ENCODE peak calls at places on chromosome 19, in six cellular contexts. One of them, this sample, is unnamed.

GRCh38 chr19:19081642-19082151 is 17.9 kb downstream of the SLC25A42 start:
- DNase-seq in spleen: no peak
- DNase-seq in thyroid gland: peak; percentile 39
- DNase-seq in suprapubic skin: no peak
- DNase-seq in esophagus muscularis mucosa: no peak
- DNase-seq in H54: no peak
- DNase-seq in this sample: no peak

GRCh38 chr19:5798244-5798643 is 6.6 kb upstream of the NRTN start:
- DNase-seq in spleen: no peak
- DNase-seq in esophagus muscularis mucosa: no peak
- DNase-seq in thyroid gland: no peak
- DNase-seq in H54: no peak
- DNase-seq in suprapubic skin: no peak
- DNase-seq in this sample: no peak

GRCh38 chr19:42628411-42629135 is 33.8 kb upstream of the CEACAM8 start:
- DNase-seq in suprapubic skin: no peak
- DNase-seq in esophagus muscularis mucosa: no peak
- DNase-seq in spleen: no peak
- DNase-seq in H54: no peak
- DNase-seq in thyroid gland: no peak
- DNase-seq in this sample: no peak

GRCh38 chr19:52584686-52585085 is 14.6 kb downstream of the ZNF701 start:
- DNase-seq in esophagus muscularis mucosa: no peak
- DNase-seq in suprapubic skin: no peak
- DNase-seq in H54: no peak
- DNase-seq in spleen: no peak
- DNase-seq in thyroid gland: peak; percentile 43
- DNase-seq in this sample: no peak

GRCh38 chr19:33957804-33958203 is 161.1 kb downstream of the KCTD15 start:
- DNase-seq in thyroid gland: no peak
- DNase-seq in spleen: no peak
- DNase-seq in esophagus muscularis mucosa: peak; percentile 82
- DNase-seq in H54: no peak
- DNase-seq in suprapubic skin: no peak
- DNase-seq in this sample: no peak

GRCh38 chr19:42421591-42422031 is 5.6 kb downstream of the LIPE start:
- DNase-seq in spleen: peak; percentile 80
- DNase-seq in esophagus muscularis mucosa: no peak
- DNase-seq in suprapubic skin: no peak
- DNase-seq in thyroid gland: no peak
- DNase-seq in H54: no peak
- DNase-seq in this sample: no peak

GRCh38 chr19:4057913-4058695 is 8.6 kb downstream of the ZBTB7A start:
- DNase-seq in spleen: peak; percentile 88
- DNase-seq in H54: peak; percentile 94
- DNase-seq in thyroid gland: peak; percentile 57
- DNase-seq in suprapubic skin: peak; percentile 95
- DNase-seq in esophagus muscularis mucosa: peak; percentile 97
- DNase-seq in this sample: peak; percentile 78

GRCh38 chr19:31803819-31804446 is 454.7 kb upstream of the TSHZ3 start:
- DNase-seq in esophagus muscularis mucosa: peak; percentile 26
- DNase-seq in thyroid gland: no peak
- DNase-seq in suprapubic skin: no peak
- DNase-seq in H54: no peak
- DNase-seq in spleen: no peak
- DNase-seq in this sample: no peak

GRCh38 chr19:33797821-33798633 is 1.4 kb downstream of the KCTD15 start:
- DNase-seq in thyroid gland: peak; percentile 79
- DNase-seq in spleen: no peak
- DNase-seq in esophagus muscularis mucosa: no peak
- DNase-seq in suprapubic skin: no peak
- DNase-seq in H54: no peak
- DNase-seq in this sample: peak; percentile 83

GRCh38 chr19:13153627-13154240 is 3.5 kb downstream of the IER2 start:
- DNase-seq in spleen: peak; percentile 92
- DNase-seq in thyroid gland: peak; percentile 33
- DNase-seq in H54: no peak
- DNase-seq in suprapubic skin: no peak
- DNase-seq in esophagus muscularis mucosa: no peak
- DNase-seq in this sample: peak; percentile 88

GRCh38 chr19:20664917-20665781 is 3.8 kb upstream of the ZNF626 start:
- DNase-seq in thyroid gland: peak; percentile 60
- DNase-seq in spleen: no peak
- DNase-seq in H54: no peak
- DNase-seq in esophagus muscularis mucosa: no peak
- DNase-seq in suprapubic skin: no peak
- DNase-seq in this sample: no peak

GRCh38 chr19:20660473-20660872 is 898 bp downstream of the ZNF626 start:
- DNase-seq in esophagus muscularis mucosa: no peak
- DNase-seq in suprapubic skin: no peak
- DNase-seq in H54: no peak
- DNase-seq in thyroid gland: no peak
- DNase-seq in spleen: no peak
- DNase-seq in this sample: no peak

GRCh38 chr19:20662421-20663105 is 1.2 kb upstream of the ZNF626 start:
- DNase-seq in H54: no peak
- DNase-seq in thyroid gland: peak; percentile 57
- DNase-seq in esophagus muscularis mucosa: no peak
- DNase-seq in spleen: no peak
- DNase-seq in suprapubic skin: no peak
- DNase-seq in this sample: no peak

GRCh38 chr19:20667281-20667680 is 5.9 kb upstream of the ZNF626 start:
- DNase-seq in thyroid gland: no peak
- DNase-seq in suprapubic skin: no peak
- DNase-seq in H54: no peak
- DNase-seq in esophagus muscularis mucosa: no peak
- DNase-seq in spleen: no peak
- DNase-seq in this sample: no peak

DNA sequence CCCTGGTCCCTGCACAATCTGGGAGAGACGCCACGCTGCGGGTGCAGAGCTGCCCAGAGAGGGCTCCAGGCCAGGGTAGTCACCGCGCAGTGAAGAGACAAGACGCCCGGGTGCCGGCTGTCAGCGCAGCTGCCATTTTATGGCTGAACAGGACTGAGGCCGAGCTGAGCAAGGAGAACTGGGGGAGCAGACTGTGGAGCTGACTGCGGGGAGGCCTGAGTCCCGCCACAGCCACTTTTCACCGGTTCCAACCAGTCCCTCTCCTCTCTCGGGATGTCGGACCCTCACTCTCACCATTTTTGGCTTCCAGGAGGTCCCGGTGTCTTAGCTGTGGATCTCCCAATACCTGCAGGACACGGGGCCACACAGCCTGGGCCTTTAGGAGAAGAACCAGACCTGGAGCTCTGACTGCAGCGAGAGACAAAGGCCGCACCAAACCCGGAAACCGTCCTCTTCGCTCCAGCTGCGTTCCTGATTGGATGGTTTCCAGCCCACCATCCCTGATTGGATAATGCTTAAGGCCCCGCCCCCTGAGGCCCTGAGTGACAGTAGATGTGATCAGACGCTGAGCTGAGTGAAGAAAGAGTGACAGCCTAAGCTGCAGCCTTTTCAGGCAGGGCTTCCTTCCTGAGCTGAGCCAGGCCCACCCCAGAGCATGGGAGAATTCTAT is at the start of gene ZNF626:
- DNase-seq in thyroid gland: peak; percentile 100
- DNase-seq in esophagus muscularis mucosa: peak; percentile 99
- DNase-seq in spleen: peak; percentile 90
- DNase-seq in H54: peak; percentile 16
- DNase-seq in suprapubic skin: peak; percentile 98
- DNase-seq in this sample: peak; percentile 33
- TF ChIP-seq POLR2A in thyroid gland: no peak
- TF ChIP-seq POLR2A in esophagus muscularis mucosa: peak; percentile 21
- TF ChIP-seq POLR2A in spleen: no peak
- TF ChIP-seq POLR2A in H54: no peak
- TF ChIP-seq POLR2A in suprapubic skin: peak; percentile 16
- TF ChIP-seq POLR2A in this sample: no peak

GRCh38 chr19:2495130-2495641 is 19.3 kb downstream of the GADD45B start:
- DNase-seq in spleen: peak; percentile 88
- DNase-seq in thyroid gland: peak; percentile 97
- DNase-seq in H54: peak; percentile 98
- DNase-seq in suprapubic skin: peak; percentile 87
- DNase-seq in esophagus muscularis mucosa: no peak
- DNase-seq in this sample: no peak

GRCh38 chr19:2494084-2494446 is 18.1 kb downstream of the GADD45B start:
- DNase-seq in spleen: no peak
- DNase-seq in H54: peak; percentile 84
- DNase-seq in esophagus muscularis mucosa: no peak
- DNase-seq in thyroid gland: no peak
- DNase-seq in suprapubic skin: no peak
- DNase-seq in this sample: no peak

GRCh38 chr19:2492870-2493269 is 16.9 kb downstream of the GADD45B start:
- DNase-seq in spleen: no peak
- DNase-seq in H54: no peak
- DNase-seq in thyroid gland: no peak
- DNase-seq in esophagus muscularis mucosa: no peak
- DNase-seq in suprapubic skin: no peak
- DNase-seq in this sample: no peak

GRCh38 chr19:2495651-2496316 is 19.9 kb downstream of the GADD45B start:
- DNase-seq in thyroid gland: peak; percentile 78
- DNase-seq in suprapubic skin: no peak
- DNase-seq in esophagus muscularis mucosa: no peak
- DNase-seq in spleen: no peak
- DNase-seq in H54: no peak
- DNase-seq in this sample: no peak

DNA sequence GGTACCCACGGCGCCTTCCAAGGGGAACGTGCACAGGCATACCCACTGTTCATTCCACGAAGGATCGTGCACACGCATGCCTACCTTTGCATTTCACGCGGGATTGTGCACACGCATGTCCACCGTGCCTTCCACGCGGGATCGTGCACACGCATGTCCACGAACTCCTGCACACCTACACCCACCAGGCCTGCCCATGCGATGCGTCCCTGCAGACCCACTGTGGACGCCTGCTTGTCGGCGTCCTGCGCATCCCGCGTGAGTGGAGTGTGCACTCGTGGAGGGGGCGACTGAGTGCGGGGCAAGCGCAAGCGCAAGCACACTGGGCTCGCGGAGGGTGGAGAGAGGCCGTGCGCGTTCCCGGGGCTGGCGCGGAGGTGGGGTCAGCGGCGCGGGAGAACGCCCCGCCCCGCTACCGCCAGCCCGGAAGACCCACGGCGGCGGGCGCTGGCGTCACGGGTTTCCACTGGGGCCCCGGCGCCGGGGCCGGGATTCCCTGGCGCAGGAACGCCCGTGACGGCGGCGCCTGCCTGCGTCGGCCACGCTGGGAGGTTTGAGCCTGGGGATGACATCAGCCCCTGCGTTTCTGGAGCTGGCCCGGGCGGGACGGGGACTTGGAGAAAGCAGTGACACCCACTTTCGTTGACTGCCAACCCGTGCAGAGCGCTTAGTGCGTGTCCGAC is 18.7 kb downstream of the GADD45B start:
- DNase-seq in esophagus muscularis mucosa: no peak
- DNase-seq in H54: no peak
- DNase-seq in suprapubic skin: peak; percentile 92
- DNase-seq in thyroid gland: peak; percentile 75
- DNase-seq in spleen: peak; percentile 88
- DNase-seq in this sample: peak; percentile 52
- TF ChIP-seq POLR2A in esophagus muscularis mucosa: no peak
- TF ChIP-seq POLR2A in H54: peak; percentile 58
- TF ChIP-seq POLR2A in suprapubic skin: no peak
- TF ChIP-seq POLR2A in thyroid gland: no peak
- TF ChIP-seq POLR2A in spleen: no peak
- TF ChIP-seq POLR2A in this sample: no peak

GRCh38 chr19:2977001-2977685 is at the start of gene TLE6:
- DNase-seq in thyroid gland: peak; percentile 99
- DNase-seq in H54: peak; percentile 100
- DNase-seq in esophagus muscularis mucosa: peak; percentile 99
- DNase-seq in spleen: peak; percentile 95
- DNase-seq in suprapubic skin: peak; percentile 99
- DNase-seq in this sample: peak; percentile 79
- TF ChIP-seq POLR2A in thyroid gland: no peak
- TF ChIP-seq POLR2A in H54: no peak
- TF ChIP-seq POLR2A in esophagus muscularis mucosa: no peak
- TF ChIP-seq POLR2A in spleen: no peak
- TF ChIP-seq POLR2A in suprapubic skin: no peak
- TF ChIP-seq POLR2A in this sample: no peak

DNA sequence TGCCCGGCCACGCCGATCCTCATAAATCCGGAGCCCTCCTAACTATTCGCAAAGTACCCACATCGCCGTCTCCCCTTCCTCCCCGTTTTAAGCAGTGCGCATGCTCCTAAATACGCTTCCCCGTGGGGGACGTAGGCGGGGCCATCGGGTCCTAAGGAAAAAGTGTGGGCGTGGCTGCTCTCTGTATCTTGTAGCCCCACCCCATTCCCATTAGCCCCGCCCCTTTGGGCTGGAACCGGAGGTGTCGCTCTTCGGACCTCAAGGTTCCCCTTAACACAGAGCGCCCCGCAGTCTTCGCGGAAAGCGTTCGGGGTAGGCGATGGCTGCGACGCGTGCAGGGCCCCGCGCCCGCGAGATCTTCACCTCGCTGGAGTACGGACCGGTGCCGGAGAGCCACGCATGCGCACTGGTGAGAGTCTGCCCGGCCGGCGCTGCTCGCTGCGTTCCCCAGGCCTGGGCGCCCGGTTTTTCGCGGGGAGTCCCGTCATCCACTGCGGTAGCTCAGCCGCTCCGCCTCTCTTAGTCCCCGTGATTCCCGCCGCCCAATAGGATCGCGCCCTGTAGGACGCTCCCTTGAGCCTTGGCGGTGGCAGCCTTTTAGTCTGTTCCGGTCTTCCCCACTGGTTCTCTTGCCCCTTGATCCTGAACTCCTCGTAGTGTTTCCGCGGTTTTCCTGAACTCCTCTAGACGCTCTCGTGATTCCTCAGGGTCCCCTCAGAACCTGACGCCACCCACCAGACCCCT is at the start of gene ALDH16A1:
- DNase-seq in suprapubic skin: peak; percentile 100
- DNase-seq in H54: peak; percentile 97
- DNase-seq in spleen: peak; percentile 100
- DNase-seq in thyroid gland: peak; percentile 97
- DNase-seq in esophagus muscularis mucosa: peak; percentile 99
- DNase-seq in this sample: peak; percentile 98
- TF ChIP-seq POLR2A in suprapubic skin: peak; percentile 79
- TF ChIP-seq POLR2A in H54: peak; percentile 69
- TF ChIP-seq POLR2A in spleen: peak; percentile 14
- TF ChIP-seq POLR2A in thyroid gland: no peak
- TF ChIP-seq POLR2A in esophagus muscularis mucosa: peak; percentile 76
- TF ChIP-seq POLR2A in this sample: peak; percentile 99

DNA sequence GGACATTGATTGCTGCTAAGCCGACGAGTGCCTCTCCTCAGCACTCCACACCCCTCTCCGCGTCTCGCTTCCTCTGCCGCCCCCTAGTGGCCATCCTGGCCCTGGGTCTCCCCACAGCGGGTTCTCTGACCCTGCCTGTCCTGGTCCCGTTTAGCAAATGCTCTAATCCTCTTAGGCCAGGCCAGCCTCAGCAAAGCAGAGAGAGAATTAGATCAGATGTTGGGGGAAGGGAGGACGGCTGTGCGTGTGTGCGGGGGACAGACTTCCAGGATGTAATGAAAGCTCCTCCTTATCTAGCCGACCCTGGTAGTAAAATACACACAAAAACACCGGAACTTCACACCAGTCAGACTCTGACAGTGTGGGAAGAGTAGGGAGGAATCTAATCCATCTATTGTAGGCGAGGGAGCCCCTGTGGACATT is 4.5 kb downstream of the TPRX2 start:
- DNase-seq in H54: peak; percentile 82
- DNase-seq in esophagus muscularis mucosa: peak; percentile 95
- DNase-seq in suprapubic skin: peak; percentile 88
- DNase-seq in thyroid gland: peak; percentile 72
- DNase-seq in spleen: peak; percentile 93
- DNase-seq in this sample: peak; percentile 80
- TF ChIP-seq POLR2A in H54: no peak
- TF ChIP-seq POLR2A in esophagus muscularis mucosa: no peak
- TF ChIP-seq POLR2A in suprapubic skin: no peak
- TF ChIP-seq POLR2A in thyroid gland: no peak
- TF ChIP-seq POLR2A in spleen: no peak
- TF ChIP-seq POLR2A in this sample: no peak

This sample was measured in erythroblast.